ENCODE peak calls at places on chromosomes 1 and 21, in six cellular contexts. K is neuronal stem cell, O is IMR-90, X is H9, R is H1, S is trophoblast cell. A is an unnamed sample.
A peak's percentile ranks its signal among the peaks of the same experiment; 100 is the strongest.

GRCh38 chr1:75502776-75503175 is 108.1 kb downstream of the SLC44A5 start:
- DNase-seq in K (no peak), X (no peak), S (peak; percentile 3), O (no peak), R (no peak), A (peak; percentile 57)

GRCh38 chr1:188386666-188387065 is 1557.9 kb downstream of the PLA2G4A start:
- DNase-seq in K (no peak), R (no peak), X (no peak), S (peak; percentile 76), O (no peak), A (peak; percentile 71)

GRCh38 chr21:25689226-25689625 is 45.5 kb downstream of the ATP5PF start:
- DNase-seq in K (no peak), S (peak; percentile 36), O (peak; percentile 32), R (no peak), X (no peak), A (no peak)

GRCh38 chr1:160500321-160500990 is 22.6 kb downstream of the SLAMF6 start:
- DNase-seq in O (no peak), X (no peak), S (peak; percentile 82), R (no peak), K (no peak), A (no peak)

GRCh38 chr1:23533288-23534130 is 2.5 kb upstream of the E2F2 start:
- DNase-seq in S (peak; percentile 67), X (no peak), R (no peak), O (no peak), K (no peak), A (no peak)

GRCh38 chr1:32813941-32814739 is 3.0 kb downstream of the YARS1 start:
- DNase-seq in O (peak; percentile 37), R (no peak), S (no peak), K (no peak), X (no peak), A (peak; percentile 34)

GRCh38 chr1:113118266-113118665 is 45.3 kb downstream of the LRIG2 start:
- DNase-seq in R (no peak), K (no peak), O (peak; percentile 33), S (no peak), X (no peak), A (no peak)

GRCh38 chr1:62746809-62747138 is 37.2 kb upstream of the ATG4C start:
- DNase-seq in X (no peak), S (no peak), R (no peak), O (no peak), K (no peak), A (no peak)

GRCh38 chr1:27405074-27405473 is 12.7 kb downstream of the GPR3 start:
- DNase-seq in R (no peak), K (no peak), X (peak; percentile 83), O (peak; percentile 30), S (peak; percentile 65), A (peak; percentile 91)

GRCh38 chr1:91674107-91674506 is 173.5 kb downstream of the CDC7 start:
- DNase-seq in R (no peak), S (no peak), O (no peak), X (no peak), K (no peak), A (no peak)

GRCh38 chr1:163174524-163175437 is 27.9 kb downstream of the RGS5 start:
- DNase-seq in S (peak; percentile 28), X (peak; percentile 62), R (peak; percentile 19), K (peak; percentile 35), O (peak; percentile 65), A (peak; percentile 63)

GRCh38 chr1:111735858-111736544 is 3.2 kb downstream of the INKA2 start:
- DNase-seq in X (peak; percentile 60), R (no peak), S (no peak), K (no peak), O (peak; percentile 47), A (peak; percentile 62)

GRCh38 chr1:246199086-246199485 is 308.0 kb downstream of the SMYD3 start:
- DNase-seq in K (no peak), X (no peak), R (no peak), O (no peak), S (no peak), A (peak; percentile 4)

GRCh38 chr1:46673749-46674182 is 2.1 kb downstream of the TEX38 start:
- DNase-seq in K (no peak), X (no peak), O (peak; percentile 76), S (peak; percentile 64), R (no peak), A (peak; percentile 66)

GRCh38 chr1:204178487-204179281 is 12.5 kb upstream of the REN start:
- DNase-seq in O (no peak), K (no peak), R (no peak), S (no peak), X (no peak), A (no peak)

GRCh38 chr1:117147856-117148588 is 26.5 kb upstream of the TRIM45 start:
- DNase-seq in S (no peak), X (no peak), O (peak; percentile 80), R (no peak), K (no peak), A (peak; percentile 65)

GRCh38 chr21:34126691-34127090 is 53.3 kb downstream of the MRPS6 start:
- DNase-seq in X (no peak), S (no peak), R (no peak), O (peak; percentile 85), K (no peak), A (peak; percentile 38)

GRCh38 chr1:48967318-48967717 is 190.6 kb upstream of the BEND5 start:
- DNase-seq in R (no peak), K (no peak), X (no peak), O (no peak), S (no peak), A (no peak)

GRCh38 chr1:115179397-115179835 is 90.1 kb upstream of the TSPAN2 start:
- DNase-seq in K (no peak), X (no peak), O (peak; percentile 98), S (peak; percentile 85), R (no peak), A (peak; percentile 96)

GRCh38 chr1:115173151-115173550 is 83.8 kb upstream of the TSPAN2 start:
- DNase-seq in X (no peak), K (no peak), S (no peak), R (no peak), O (peak; percentile 47), A (peak; percentile 66)

GRCh38 chr1:115172270-115172669 is 83.0 kb upstream of the TSPAN2 start:
- DNase-seq in R (no peak), X (no peak), S (no peak), O (no peak), K (no peak), A (no peak)

GRCh38 chr1:115176189-115176588 is 86.9 kb upstream of the TSPAN2 start:
- DNase-seq in X (no peak), K (no peak), O (no peak), S (no peak), R (no peak), A (no peak)

DNA sequence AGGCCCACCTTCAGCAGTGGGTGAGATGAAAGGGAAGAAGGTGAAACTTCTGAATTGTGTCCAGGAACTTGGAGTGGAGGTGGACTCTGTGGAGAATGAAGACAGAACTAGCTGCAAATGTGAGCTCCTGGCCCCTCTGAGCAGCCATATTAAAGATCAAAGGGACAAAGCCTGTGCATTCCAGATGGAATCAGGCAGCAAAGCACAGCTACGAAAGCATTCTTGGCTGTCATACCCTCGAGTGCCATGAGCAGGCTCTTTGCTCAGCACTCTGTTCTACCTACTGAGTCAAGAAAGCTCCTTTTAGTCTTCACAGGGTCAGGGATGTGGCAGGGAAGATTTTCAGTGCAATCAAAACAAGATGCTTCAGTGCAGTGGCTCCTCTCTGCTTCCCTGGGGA is 86.3 kb upstream of the TSPAN2 start:
- DNase-seq in O (no peak), K (no peak), R (no peak), X (no peak), S (no peak), A (no peak)
- H4K91ac ChIP-seq in O (peak overlapping the region; percentile 24), K (no peak overlapping the region), R (no peak overlapping the region), X (no peak overlapping the region), S (peak overlapping the region; percentile 41), A (no peak overlapping the region)

GRCh38 chr1:185341196-185341781 is 24.2 kb upstream of the IVNS1ABP start:
- DNase-seq in S (no peak), O (no peak), K (no peak), R (no peak), X (no peak), A (no peak)
- H3K18ac ChIP-seq in S (no peak overlapping the region), O (no peak overlapping the region), K (no peak overlapping the region), R (no peak overlapping the region), X (no peak overlapping the region), A (no peak overlapping the region)

DNA sequence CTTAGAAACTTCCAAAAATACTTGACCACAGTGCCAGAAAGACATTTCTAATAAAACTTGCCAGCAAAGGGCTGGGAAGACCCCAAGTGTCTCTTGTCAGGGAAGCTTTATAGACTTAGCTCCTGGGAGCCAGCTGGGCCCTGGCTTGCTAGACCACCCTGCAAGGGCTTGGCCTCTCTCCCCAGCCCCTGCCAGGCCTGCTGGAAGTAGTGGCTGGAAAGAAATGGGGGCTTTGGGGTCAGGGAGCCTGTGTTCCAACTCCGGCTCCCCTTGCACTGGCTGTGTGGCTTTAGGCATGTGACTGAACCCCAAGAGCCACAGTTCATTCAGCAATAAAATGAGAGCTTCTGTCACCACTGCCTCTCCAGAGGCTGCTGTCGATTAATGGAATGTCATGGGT is 31.1 kb downstream of the H3-3A start:
- DNase-seq in X (no peak), R (no peak), O (no peak), S (no peak), K (no peak), A (no peak)
- H4K91ac ChIP-seq in X (no peak overlapping the region), R (no peak overlapping the region), O (no peak overlapping the region), S (no peak overlapping the region), K (no peak overlapping the region), A (no peak overlapping the region)

GRCh38 chr1:14572861-14573260 is 25.6 kb upstream of the KAZN start:
- DNase-seq in X (no peak), R (no peak), O (no peak), K (no peak), S (no peak), A (no peak)

GRCh38 chr1:14568716-14569115 is 29.8 kb upstream of the KAZN start:
- DNase-seq in R (no peak), X (no peak), O (no peak), S (no peak), K (no peak), A (no peak)

GRCh38 chr1:14576155-14576554 is 22.3 kb upstream of the KAZN start:
- DNase-seq in O (no peak), K (no peak), X (no peak), S (no peak), R (no peak), A (no peak)

GRCh38 chr1:14570514-14570913 is 28.0 kb upstream of the KAZN start:
- DNase-seq in R (no peak), X (no peak), S (no peak), K (no peak), O (peak; percentile 23), A (no peak)

GRCh38 chr1:14571810-14572767 is 26.4 kb upstream of the KAZN start:
- DNase-seq in K (peak; percentile 4), R (no peak), O (no peak), S (no peak), X (peak; percentile 77), A (no peak)
- H3K18ac ChIP-seq in K (peak overlapping the region; percentile 44), R (no peak overlapping the region), O (no peak overlapping the region), S (no peak overlapping the region), X (no peak overlapping the region), A (no peak overlapping the region)

DNA sequence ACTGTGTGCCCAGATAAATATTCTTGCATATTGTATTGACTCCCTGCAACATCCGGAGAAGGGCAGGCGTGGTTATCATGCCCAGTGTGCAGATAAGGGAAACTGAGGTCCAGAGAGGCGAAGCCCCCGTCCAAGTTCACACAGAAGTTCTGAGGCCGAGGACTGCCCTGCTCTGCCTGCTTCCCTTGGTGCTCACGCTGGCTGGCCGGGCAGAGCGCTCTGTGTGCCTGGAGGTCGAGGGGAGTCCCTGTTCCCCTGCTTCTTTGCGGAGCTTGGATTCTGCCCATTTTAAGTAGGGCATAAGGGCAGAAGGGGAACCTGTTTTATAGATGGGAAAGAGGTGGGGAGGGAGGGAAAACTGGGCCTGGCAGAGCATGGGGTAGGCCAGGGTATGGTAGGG is 92.8 kb upstream of the ACTL8 start:
- DNase-seq in R (no peak), K (no peak), O (no peak), S (no peak), X (no peak), A (no peak)
- H4K91ac ChIP-seq in R (no peak overlapping the region), K (no peak overlapping the region), O (no peak overlapping the region), S (no peak overlapping the region), X (no peak overlapping the region), A (no peak overlapping the region)